ENCODE peak calls at places on chromosome 14, in six cellular contexts. One of them, this sample, is unnamed.

GRCh38 chr14:85535916-85536834 is 6.2 kb downstream of the FLRT2 start:
- DNase-seq in NCI-H146: peak
- DNase-seq in anterior cingulate cortex: no peak
- DNase-seq in body of pancreas: peak
- DNase-seq in stimulated activated CD4-positive, alpha-beta T cell treated with anti-CD3 and anti-CD28 coated beads, Interleukin-4, amount 100 ng/mL, for 1 hour: no peak
- DNase-seq in aorta: no peak
- DNase-seq in this sample: peak

GRCh38 chr14:92625213-92625612 is 111.6 kb downstream of the RIN3 start:
- DNase-seq in anterior cingulate cortex: no peak
- DNase-seq in NCI-H146: no peak
- DNase-seq in aorta: no peak
- DNase-seq in body of pancreas: no peak
- DNase-seq in stimulated activated CD4-positive, alpha-beta T cell treated with anti-CD3 and anti-CD28 coated beads, Interleukin-4, amount 100 ng/mL, for 1 hour: no peak
- DNase-seq in this sample: peak

GRCh38 chr14:101875041-101875725 is 89.2 kb upstream of the DYNC1H1 start:
- DNase-seq in aorta: no peak
- DNase-seq in anterior cingulate cortex: no peak
- DNase-seq in NCI-H146: no peak
- DNase-seq in stimulated activated CD4-positive, alpha-beta T cell treated with anti-CD3 and anti-CD28 coated beads, Interleukin-4, amount 100 ng/mL, for 1 hour: no peak
- DNase-seq in body of pancreas: no peak
- DNase-seq in this sample: no peak

GRCh38 chr14:30153662-30154061 is 226.0 kb upstream of the PRKD1 start:
- DNase-seq in stimulated activated CD4-positive, alpha-beta T cell treated with anti-CD3 and anti-CD28 coated beads, Interleukin-4, amount 100 ng/mL, for 1 hour: no peak
- DNase-seq in anterior cingulate cortex: no peak
- DNase-seq in aorta: no peak
- DNase-seq in body of pancreas: no peak
- DNase-seq in NCI-H146: no peak
- DNase-seq in this sample: no peak

GRCh38 chr14:100239200-100239839 is 376 bp downstream of the YY1 start:
- DNase-seq in NCI-H146: no peak
- DNase-seq in stimulated activated CD4-positive, alpha-beta T cell treated with anti-CD3 and anti-CD28 coated beads, Interleukin-4, amount 100 ng/mL, for 1 hour: peak
- DNase-seq in aorta: peak
- DNase-seq in anterior cingulate cortex: no peak
- DNase-seq in body of pancreas: peak
- DNase-seq in this sample: no peak

GRCh38 chr14:99731536-99732435 is 47.7 kb downstream of the CYP46A1 start:
- DNase-seq in stimulated activated CD4-positive, alpha-beta T cell treated with anti-CD3 and anti-CD28 coated beads, Interleukin-4, amount 100 ng/mL, for 1 hour: no peak
- DNase-seq in body of pancreas: peak
- DNase-seq in aorta: peak
- DNase-seq in anterior cingulate cortex: no peak
- DNase-seq in NCI-H146: no peak
- DNase-seq in this sample: no peak

GRCh38 chr14:72236629-72237028 is 304.4 kb downstream of the RGS6 start:
- DNase-seq in aorta: no peak
- DNase-seq in stimulated activated CD4-positive, alpha-beta T cell treated with anti-CD3 and anti-CD28 coated beads, Interleukin-4, amount 100 ng/mL, for 1 hour: no peak
- DNase-seq in NCI-H146: no peak
- DNase-seq in body of pancreas: no peak
- DNase-seq in anterior cingulate cortex: no peak
- DNase-seq in this sample: no peak

GRCh38 chr14:96579358-96579757 is 77.2 kb downstream of the PAPOLA start:
- DNase-seq in anterior cingulate cortex: no peak
- DNase-seq in aorta: no peak
- DNase-seq in NCI-H146: no peak
- DNase-seq in body of pancreas: no peak
- DNase-seq in stimulated activated CD4-positive, alpha-beta T cell treated with anti-CD3 and anti-CD28 coated beads, Interleukin-4, amount 100 ng/mL, for 1 hour: no peak
- DNase-seq in this sample: no peak

GRCh38 chr14:105062048-105062433 is 3.2 kb downstream of the GPR132 start:
- DNase-seq in stimulated activated CD4-positive, alpha-beta T cell treated with anti-CD3 and anti-CD28 coated beads, Interleukin-4, amount 100 ng/mL, for 1 hour: no peak
- DNase-seq in NCI-H146: no peak
- DNase-seq in aorta: no peak
- DNase-seq in anterior cingulate cortex: no peak
- DNase-seq in body of pancreas: no peak
- DNase-seq in this sample: no peak

GRCh38 chr14:77212933-77213656 is 31.5 kb downstream of the TMEM63C start:
- DNase-seq in aorta: no peak
- DNase-seq in stimulated activated CD4-positive, alpha-beta T cell treated with anti-CD3 and anti-CD28 coated beads, Interleukin-4, amount 100 ng/mL, for 1 hour: peak
- DNase-seq in anterior cingulate cortex: peak
- DNase-seq in NCI-H146: peak
- DNase-seq in body of pancreas: peak
- DNase-seq in this sample: peak

GRCh38 chr14:78705989-78706388 is 535.8 kb downstream of the NRXN3 start:
- DNase-seq in aorta: no peak
- DNase-seq in stimulated activated CD4-positive, alpha-beta T cell treated with anti-CD3 and anti-CD28 coated beads, Interleukin-4, amount 100 ng/mL, for 1 hour: no peak
- DNase-seq in NCI-H146: no peak
- DNase-seq in body of pancreas: no peak
- DNase-seq in anterior cingulate cortex: no peak
- DNase-seq in this sample: peak

GRCh38 chr14:95043314-95043713 is 114.0 kb downstream of the DICER1 start:
- DNase-seq in anterior cingulate cortex: no peak
- DNase-seq in body of pancreas: no peak
- DNase-seq in stimulated activated CD4-positive, alpha-beta T cell treated with anti-CD3 and anti-CD28 coated beads, Interleukin-4, amount 100 ng/mL, for 1 hour: no peak
- DNase-seq in aorta: no peak
- DNase-seq in NCI-H146: no peak
- DNase-seq in this sample: no peak

GRCh38 chr14:91369628-91370445 is 47.8 kb downstream of the CCDC88C start:
- DNase-seq in NCI-H146: no peak
- DNase-seq in body of pancreas: peak
- DNase-seq in aorta: no peak
- DNase-seq in stimulated activated CD4-positive, alpha-beta T cell treated with anti-CD3 and anti-CD28 coated beads, Interleukin-4, amount 100 ng/mL, for 1 hour: peak
- DNase-seq in anterior cingulate cortex: no peak
- DNase-seq in this sample: no peak

GRCh38 chr14:52790011-52790755 is 1.2 kb downstream of the GNPNAT1 start:
- DNase-seq in stimulated activated CD4-positive, alpha-beta T cell treated with anti-CD3 and anti-CD28 coated beads, Interleukin-4, amount 100 ng/mL, for 1 hour: no peak
- DNase-seq in aorta: no peak
- DNase-seq in NCI-H146: no peak
- DNase-seq in anterior cingulate cortex: no peak
- DNase-seq in body of pancreas: peak
- DNase-seq in this sample: no peak

GRCh38 chr14:94022532-94023411 is 3.4 kb upstream of the OTUB2 start:
- DNase-seq in body of pancreas: no peak
- DNase-seq in NCI-H146: no peak
- DNase-seq in stimulated activated CD4-positive, alpha-beta T cell treated with anti-CD3 and anti-CD28 coated beads, Interleukin-4, amount 100 ng/mL, for 1 hour: no peak
- DNase-seq in anterior cingulate cortex: no peak
- DNase-seq in aorta: no peak
- DNase-seq in this sample: no peak

GRCh38 chr14:54696998-54697397 is 130.1 kb downstream of the SAMD4A start:
- DNase-seq in aorta: no peak
- DNase-seq in body of pancreas: no peak
- DNase-seq in NCI-H146: no peak
- DNase-seq in anterior cingulate cortex: no peak
- DNase-seq in stimulated activated CD4-positive, alpha-beta T cell treated with anti-CD3 and anti-CD28 coated beads, Interleukin-4, amount 100 ng/mL, for 1 hour: no peak
- DNase-seq in this sample: peak

GRCh38 chr14:52399104-52399503 is 85.0 kb downstream of the PTGER2 start:
- DNase-seq in body of pancreas: no peak
- DNase-seq in aorta: no peak
- DNase-seq in stimulated activated CD4-positive, alpha-beta T cell treated with anti-CD3 and anti-CD28 coated beads, Interleukin-4, amount 100 ng/mL, for 1 hour: no peak
- DNase-seq in NCI-H146: no peak
- DNase-seq in anterior cingulate cortex: no peak
- DNase-seq in this sample: no peak

GRCh38 chr14:38003746-38004609 is 203.7 kb upstream of the SSTR1 start:
- DNase-seq in NCI-H146: no peak
- DNase-seq in body of pancreas: no peak
- DNase-seq in aorta: no peak
- DNase-seq in anterior cingulate cortex: no peak
- DNase-seq in stimulated activated CD4-positive, alpha-beta T cell treated with anti-CD3 and anti-CD28 coated beads, Interleukin-4, amount 100 ng/mL, for 1 hour: no peak
- DNase-seq in this sample: no peak

GRCh38 chr14:30874120-30874998 is at the start of gene COCH:
- DNase-seq in aorta: peak
- DNase-seq in body of pancreas: peak
- DNase-seq in stimulated activated CD4-positive, alpha-beta T cell treated with anti-CD3 and anti-CD28 coated beads, Interleukin-4, amount 100 ng/mL, for 1 hour: peak
- DNase-seq in NCI-H146: peak
- DNase-seq in anterior cingulate cortex: no peak
- DNase-seq in this sample: no peak

GRCh38 chr14:32367501-32367900 is 38.4 kb downstream of the AKAP6 start:
- DNase-seq in body of pancreas: no peak
- DNase-seq in NCI-H146: no peak
- DNase-seq in stimulated activated CD4-positive, alpha-beta T cell treated with anti-CD3 and anti-CD28 coated beads, Interleukin-4, amount 100 ng/mL, for 1 hour: no peak
- DNase-seq in aorta: no peak
- DNase-seq in anterior cingulate cortex: no peak
- DNase-seq in this sample: no peak

GRCh38 chr14:67620217-67620789 is 583 bp downstream of the ARG2 start:
- DNase-seq in NCI-H146: peak
- DNase-seq in aorta: peak
- DNase-seq in body of pancreas: peak
- DNase-seq in anterior cingulate cortex: no peak
- DNase-seq in stimulated activated CD4-positive, alpha-beta T cell treated with anti-CD3 and anti-CD28 coated beads, Interleukin-4, amount 100 ng/mL, for 1 hour: no peak
- DNase-seq in this sample: no peak

GRCh38 chr14:66804141-66804540 is 296.2 kb downstream of the GPHN start:
- DNase-seq in body of pancreas: no peak
- DNase-seq in aorta: no peak
- DNase-seq in stimulated activated CD4-positive, alpha-beta T cell treated with anti-CD3 and anti-CD28 coated beads, Interleukin-4, amount 100 ng/mL, for 1 hour: no peak
- DNase-seq in anterior cingulate cortex: no peak
- DNase-seq in NCI-H146: no peak
- DNase-seq in this sample: no peak

GRCh38 chr14:25150934-25151790 is 101.2 kb upstream of the STXBP6 start:
- DNase-seq in NCI-H146: peak
- DNase-seq in aorta: no peak
- DNase-seq in body of pancreas: peak
- DNase-seq in anterior cingulate cortex: no peak
- DNase-seq in stimulated activated CD4-positive, alpha-beta T cell treated with anti-CD3 and anti-CD28 coated beads, Interleukin-4, amount 100 ng/mL, for 1 hour: no peak
- DNase-seq in this sample: peak

GRCh38 chr14:100879782-100880181 is 23.7 kb downstream of the RTL1 start:
- DNase-seq in aorta: peak
- DNase-seq in stimulated activated CD4-positive, alpha-beta T cell treated with anti-CD3 and anti-CD28 coated beads, Interleukin-4, amount 100 ng/mL, for 1 hour: no peak
- DNase-seq in anterior cingulate cortex: no peak
- DNase-seq in body of pancreas: no peak
- DNase-seq in NCI-H146: no peak
- DNase-seq in this sample: no peak

GRCh38 chr14:54048311-54048710 is 91.7 kb upstream of the BMP4 start:
- DNase-seq in aorta: no peak
- DNase-seq in NCI-H146: no peak
- DNase-seq in anterior cingulate cortex: no peak
- DNase-seq in body of pancreas: no peak
- DNase-seq in stimulated activated CD4-positive, alpha-beta T cell treated with anti-CD3 and anti-CD28 coated beads, Interleukin-4, amount 100 ng/mL, for 1 hour: no peak
- DNase-seq in this sample: peak

GRCh38 chr14:105058521-105059034 is 6.7 kb downstream of the GPR132 start:
- DNase-seq in body of pancreas: no peak
- DNase-seq in aorta: no peak
- DNase-seq in anterior cingulate cortex: no peak
- DNase-seq in NCI-H146: no peak
- DNase-seq in stimulated activated CD4-positive, alpha-beta T cell treated with anti-CD3 and anti-CD28 coated beads, Interleukin-4, amount 100 ng/mL, for 1 hour: no peak
- DNase-seq in this sample: no peak

GRCh38 chr14:51539571-51540037 is 112.1 kb upstream of the FRMD6 start:
- DNase-seq in NCI-H146: no peak
- DNase-seq in anterior cingulate cortex: no peak
- DNase-seq in body of pancreas: no peak
- DNase-seq in stimulated activated CD4-positive, alpha-beta T cell treated with anti-CD3 and anti-CD28 coated beads, Interleukin-4, amount 100 ng/mL, for 1 hour: no peak
- DNase-seq in aorta: no peak
- DNase-seq in this sample: peak

This sample was measured in renal cortical epithelial cell.